ENCODE peak calls at places on chromosome 21, in six cellular contexts. H is AG20443; T is EL; S is nephron progenitor cell; G is activated naive CD4-positive, alpha-beta T cell treated with anti-CD3 and anti-CD28 coated beads, Interleukin-2, amount 50 U/mL, for 16 hours; R is stimulated activated CD4-positive, alpha-beta T cell treated with anti-CD3 and anti-CD28 coated beads, TNF-alpha, amount 100 ng/mL, for 1 hour. P is an unnamed sample.

GRCh38 chr21:45158491-45159423 is 84.4 kb downstream of the ADARB1 start:
- DNase-seq in H (no peak), S (no peak), R (no peak), G (no peak), T (no peak), P (peak)

GRCh38 chr21:22965455-22966125 is 1967.4 kb downstream of the NCAM2 start:
- DNase-seq in R (no peak), S (no peak), G (no peak), H (no peak), T (no peak), P (no peak)

GRCh38 chr21:34271452-34271851 is 92.4 kb upstream of the KCNE2 start:
- DNase-seq in S (no peak), T (no peak), G (no peak), H (no peak), R (no peak), P (no peak)

GRCh38 chr21:43854773-43855633 is 10.0 kb upstream of the AGPAT3 start:
- DNase-seq in S (no peak), T (no peak), H (no peak), R (no peak), G (no peak), P (no peak)

GRCh38 chr21:35920428-35920827 is 139.9 kb downstream of the SETD4 start:
- DNase-seq in G (no peak), T (no peak), H (no peak), S (no peak), R (no peak), P (no peak)

GRCh38 chr21:20943476-20944085 is 54.6 kb upstream of the NCAM2 start:
- DNase-seq in H (no peak), G (no peak), S (no peak), T (no peak), R (no peak), P (no peak)

GRCh38 chr21:16841917-16842316 is 670.9 kb upstream of the CXADR start:
- DNase-seq in G (no peak), T (no peak), H (no peak), S (no peak), R (no peak), P (no peak)

GRCh38 chr21:30227633-30228404 is 11.9 kb upstream of the CLDN8 start:
- DNase-seq in G (no peak), H (peak), S (no peak), R (no peak), T (no peak), P (no peak)

GRCh38 chr21:42688841-42689371 is 35.5 kb downstream of the PDE9A start:
- DNase-seq in H (no peak), G (no peak), R (no peak), T (no peak), S (no peak), P (no peak)